ENCODE peak calls at places on chromosome 5, in ten cellular contexts. T is CD4-positive, alpha-beta T cell; D is body of pancreas; K is H1; G is PC-3; R is RWPE1; X is adrenal gland; S is astrocyte; N is heart right ventricle; W is effector memory CD4-positive, alpha-beta T cell. F is an unnamed sample.
A peak's percentile ranks its signal among the peaks of the same experiment; 100 is the strongest.

GRCh38 chr5:93296338-93296737 is 284.7 kb downstream of the NR2F1-AS1 start:
- DNase-seq in T (no peak), D (no peak), K (no peak), G (peak; percentile 52), R (no peak), X (no peak), S (peak; percentile 18), N (no peak), W (no peak), F (no peak)

GRCh38 chr5:141945511-141946024 is 12.4 kb downstream of the PCDH12 start:
- DNase-seq in T (no peak), D (no peak), K (no peak), G (no peak), R (no peak), X (peak; percentile 60), S (no peak), N (peak; percentile 42), W (no peak), F (no peak)

GRCh38 chr5:81187885-81188284 is 45.2 kb upstream of the CKMT2 start:
- DNase-seq in T (no peak), D (no peak), K (no peak), G (no peak), R (no peak), X (peak; percentile 35), S (no peak), N (peak; percentile 75), W (no peak), F (no peak)

GRCh38 chr5:8188874-8189588 is 320.1 kb downstream of the MTRR start:
- DNase-seq in T (no peak), D (no peak), K (no peak), G (peak; percentile 82), R (no peak), X (no peak), S (no peak), N (no peak), W (no peak), F (no peak)

GRCh38 chr5:170427672-170428236 is 38.6 kb upstream of the KCNMB1 start:
- DNase-seq in T (no peak), D (no peak), K (no peak), G (no peak), R (no peak), X (no peak), S (no peak), N (peak; percentile 72), W (no peak), F (no peak)

GRCh38 chr5:76714771-76715483 is 999 bp upstream of the F2R start:
- DNase-seq in T (no peak), D (no peak), K (no peak), G (no peak), R (no peak), X (peak; percentile 30), S (no peak), N (peak; percentile 36), W (no peak), F (no peak)

GRCh38 chr5:62732677-62733121 is 154.1 kb downstream of the LRRC70 start:
- DNase-seq in T (no peak), D (no peak), K (no peak), G (peak; percentile 23), R (no peak), X (no peak), S (no peak), N (no peak), W (no peak), F (no peak)

GRCh38 chr5:160061770-160062169 is 52.8 kb downstream of the TTC1 start:
- DNase-seq in T (no peak), D (no peak), K (no peak), G (no peak), R (no peak), X (no peak), S (no peak), N (no peak), W (no peak), F (no peak)

GRCh38 chr5:35136386-35136785 is 88.6 kb upstream of the AGXT2 start:
- DNase-seq in T (no peak), D (no peak), K (no peak), G (peak; percentile 95), R (peak; percentile 42), X (no peak), S (peak; percentile 77), N (no peak), W (no peak), F (no peak)

GRCh38 chr5:16741007-16741406 is 124.2 kb upstream of the RETREG1 start:
- DNase-seq in T (no peak), D (no peak), K (no peak), G (no peak), R (peak; percentile 41), X (no peak), S (peak; percentile 39), N (no peak), W (no peak), F (no peak)

GRCh38 chr5:15834596-15835245 is 334.7 kb downstream of the FBXL7 start:
- DNase-seq in T (no peak), D (no peak), K (no peak), G (peak; percentile 92), R (peak; percentile 56), X (no peak), S (peak; percentile 94), N (no peak), W (no peak), F (no peak)

GRCh38 chr5:140107312-140108092 is 6.4 kb upstream of the PURA start:
- DNase-seq in T (peak; percentile 92), D (peak; percentile 95), K (no peak), G (peak; percentile 93), R (peak; percentile 95), X (peak; percentile 94), S (peak; percentile 84), N (peak; percentile 95), W (peak; percentile 93), F (peak; percentile 90)

GRCh38 chr5:56211298-56211865 is 21.7 kb downstream of the ANKRD55 start:
- DNase-seq in T (no peak), D (peak; percentile 18), K (no peak), G (peak; percentile 75), R (peak; percentile 82), X (peak; percentile 34), S (peak; percentile 86), N (no peak), W (no peak), F (no peak)

GRCh38 chr5:116237917-116238502 is 153.2 kb downstream of the COMMD10 start:
- DNase-seq in T (no peak), D (no peak), K (no peak), G (peak; percentile 22), R (no peak), X (no peak), S (no peak), N (no peak), W (no peak), F (no peak)

DNA sequence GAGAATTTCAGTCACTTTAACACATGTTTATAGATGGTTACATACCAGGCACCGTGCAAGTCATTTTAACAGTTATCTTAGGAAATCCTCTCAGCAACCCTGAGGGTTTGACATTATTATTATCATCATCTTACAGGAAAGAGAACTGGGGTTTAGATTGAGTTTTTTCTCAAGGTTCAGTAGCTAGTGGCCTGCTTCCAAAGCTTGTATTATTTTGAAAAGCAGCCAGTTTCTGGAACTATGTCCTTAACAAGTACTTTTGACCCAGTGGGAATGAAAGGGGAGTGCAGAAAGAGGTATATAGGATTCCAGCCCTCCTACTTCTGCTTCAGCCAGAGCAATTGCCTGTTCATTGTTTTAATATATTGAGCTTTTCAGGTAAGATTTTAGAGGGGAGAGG is 157.5 kb downstream of the COMMD10 start:
- DNase-seq in T (no peak), D (no peak), K (no peak), G (no peak), R (no peak), X (no peak), S (peak; percentile 7), N (no peak), W (no peak), F (no peak)
- H3K27ac ChIP-seq in T (no peak overlapping the region), D (no peak overlapping the region), K (no peak overlapping the region), G (no peak overlapping the region), R (no peak overlapping the region), X (no peak overlapping the region), S (no peak overlapping the region), N (no peak overlapping the region), W (no peak overlapping the region), F (no peak overlapping the region)

DNA sequence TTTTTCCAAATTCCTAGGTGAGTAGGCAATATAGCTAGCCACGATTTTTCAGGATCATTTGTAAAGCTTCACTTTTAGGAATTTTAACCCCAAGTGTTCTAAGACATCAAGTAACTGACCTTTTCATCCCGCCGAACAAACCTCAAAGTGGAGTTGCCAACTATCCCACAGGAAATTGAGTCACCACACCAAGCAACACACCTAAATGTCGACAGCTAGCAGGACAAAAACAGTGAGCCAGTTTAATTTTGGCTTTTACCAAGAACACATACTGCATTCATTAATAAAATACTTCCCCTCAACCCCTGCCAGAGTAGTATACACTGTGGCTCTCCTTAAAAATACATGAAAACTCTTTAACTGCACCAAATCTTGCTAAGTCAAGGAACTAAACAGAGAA is 459.3 kb downstream of the RAB3C start:
- DNase-seq in T (no peak), D (no peak), K (no peak), G (peak; percentile 70), R (peak; percentile 73), X (no peak), S (peak; percentile 89), N (no peak), W (no peak), F (no peak)
- H3K27ac ChIP-seq in T (no peak overlapping the region), D (no peak overlapping the region), K (no peak overlapping the region), G (peak overlapping the region; percentile 85), R (peak overlapping the region; percentile 62), X (no peak overlapping the region), S (peak overlapping the region; percentile 36), N (peak overlapping the region; percentile 12), W (no peak overlapping the region), F (no peak overlapping the region)

GRCh38 chr5:175688352-175689146 is 30.7 kb downstream of the HRH2 start:
- DNase-seq in T (no peak), D (no peak), K (no peak), G (no peak), R (no peak), X (no peak), S (no peak), N (no peak), W (no peak), F (no peak)

GRCh38 chr5:175687231-175687701 is 29.4 kb downstream of the HRH2 start:
- DNase-seq in T (no peak), D (peak; percentile 56), K (no peak), G (no peak), R (no peak), X (no peak), S (no peak), N (peak; percentile 82), W (no peak), F (no peak)

GRCh38 chr5:175690586-175690985 is 32.7 kb downstream of the HRH2 start:
- DNase-seq in T (no peak), D (no peak), K (no peak), G (no peak), R (no peak), X (no peak), S (no peak), N (no peak), W (no peak), F (peak; percentile 20)

GRCh38 chr5:175690025-175690424 is 32.2 kb downstream of the HRH2 start:
- DNase-seq in T (no peak), D (no peak), K (no peak), G (no peak), R (no peak), X (no peak), S (no peak), N (no peak), W (no peak), F (no peak)

GRCh38 chr5:175689147-175689991 is 31.5 kb downstream of the HRH2 start:
- DNase-seq in T (no peak), D (no peak), K (no peak), G (no peak), R (peak; percentile 33), X (peak; percentile 37), S (peak; percentile 10), N (no peak), W (no peak), F (no peak)
- H3K27ac ChIP-seq in T (no peak overlapping the region), D (no peak overlapping the region), K (no peak overlapping the region), G (no peak overlapping the region), R (no peak overlapping the region), X (no peak overlapping the region), S (no peak overlapping the region), N (peak overlapping the region; percentile 76), W (no peak overlapping the region), F (peak overlapping the region; percentile 31)

GRCh38 chr5:143426437-143426991 is 23.0 kb upstream of the NR3C1 start:
- DNase-seq in T (no peak), D (no peak), K (no peak), G (no peak), R (no peak), X (no peak), S (no peak), N (no peak), W (no peak), F (no peak)
- H3K27ac ChIP-seq in T (no peak overlapping the region), D (no peak overlapping the region), K (no peak overlapping the region), G (no peak overlapping the region), R (no peak overlapping the region), X (no peak overlapping the region), S (no peak overlapping the region), N (no peak overlapping the region), W (no peak overlapping the region), F (no peak overlapping the region)